ENCODE peak calls at places on chromosomes 16 and 17, in four cellular contexts. One of them, this sample, is unnamed.
A peak's percentile ranks its signal among the peaks of the same experiment; 100 is the strongest.

GRCh38 chr17:61511480-61512182 is 59.4 kb downstream of the TBX4 start:
- DNase-seq in K562: no peak
- DNase-seq in GM12878: no peak
- DNase-seq in IMR-90: no peak
- DNase-seq in this sample: no peak

GRCh38 chr17:10579270-10579669 is 29.8 kb upstream of the MYH2 start:
- DNase-seq in K562: no peak
- DNase-seq in GM12878: peak; percentile 7
- DNase-seq in IMR-90: no peak
- DNase-seq in this sample: no peak

GRCh38 chr16:83532634-83533033 is 275.1 kb upstream of the HSBP1 start:
- DNase-seq in K562: no peak
- DNase-seq in IMR-90: no peak
- DNase-seq in GM12878: no peak
- DNase-seq in this sample: no peak

GRCh38 chr16:27179500-27180072 is 23.7 kb upstream of the KDM8 start:
- DNase-seq in IMR-90: peak; percentile 47
- DNase-seq in GM12878: peak; percentile 55
- DNase-seq in K562: peak; percentile 86
- DNase-seq in this sample: peak; percentile 77

GRCh38 chr17:17886747-17887146 is 50.0 kb upstream of the SREBF1 start:
- DNase-seq in GM12878: no peak
- DNase-seq in K562: no peak
- DNase-seq in IMR-90: no peak
- DNase-seq in this sample: no peak

GRCh38 chr17:49836111-49837030 is 11.5 kb downstream of the TAC4 start:
- DNase-seq in IMR-90: peak; percentile 68
- DNase-seq in K562: no peak
- DNase-seq in GM12878: no peak
- DNase-seq in this sample: peak; percentile 94

GRCh38 chr16:89583895-89584644 is 8.5 kb downstream of the CPNE7 start:
- DNase-seq in GM12878: no peak
- DNase-seq in K562: no peak
- DNase-seq in IMR-90: no peak
- DNase-seq in this sample: no peak

GRCh38 chr17:60554377-60554788 is 28.3 kb upstream of the APPBP2 start:
- DNase-seq in K562: no peak
- DNase-seq in IMR-90: peak; percentile 85
- DNase-seq in GM12878: no peak
- DNase-seq in this sample: no peak

GRCh38 chr17:38511126-38512108 is 83.2 kb downstream of the ARHGAP23 start:
- DNase-seq in IMR-90: peak; percentile 71
- DNase-seq in K562: no peak
- DNase-seq in GM12878: no peak
- DNase-seq in this sample: no peak

GRCh38 chr16:4315185-4316102 is at the start of gene GLIS2:
- DNase-seq in K562: peak; percentile 85
- DNase-seq in GM12878: no peak
- DNase-seq in IMR-90: peak; percentile 82
- DNase-seq in this sample: peak; percentile 60

GRCh38 chr17:77470800-77471733 is 330.3 kb downstream of the SEC14L1 start:
- DNase-seq in K562: peak; percentile 64
- DNase-seq in GM12878: no peak
- DNase-seq in IMR-90: peak; percentile 43
- DNase-seq in this sample: no peak

GRCh38 chr17:31487648-31488263 is 96.3 kb downstream of the RAB11FIP4 start:
- DNase-seq in IMR-90: peak; percentile 16
- DNase-seq in GM12878: no peak
- DNase-seq in K562: peak; percentile 99
- DNase-seq in this sample: no peak

GRCh38 chr16:56549744-56550385 is 15.0 kb upstream of the MT4 start:
- DNase-seq in IMR-90: peak; percentile 28
- DNase-seq in K562: no peak
- DNase-seq in GM12878: no peak
- DNase-seq in this sample: no peak
- TF ChIP-seq FOS in IMR-90: no peak
- TF ChIP-seq FOS in K562: no peak
- TF ChIP-seq FOS in GM12878: no peak
- TF ChIP-seq FOS in this sample: no peak

DNA sequence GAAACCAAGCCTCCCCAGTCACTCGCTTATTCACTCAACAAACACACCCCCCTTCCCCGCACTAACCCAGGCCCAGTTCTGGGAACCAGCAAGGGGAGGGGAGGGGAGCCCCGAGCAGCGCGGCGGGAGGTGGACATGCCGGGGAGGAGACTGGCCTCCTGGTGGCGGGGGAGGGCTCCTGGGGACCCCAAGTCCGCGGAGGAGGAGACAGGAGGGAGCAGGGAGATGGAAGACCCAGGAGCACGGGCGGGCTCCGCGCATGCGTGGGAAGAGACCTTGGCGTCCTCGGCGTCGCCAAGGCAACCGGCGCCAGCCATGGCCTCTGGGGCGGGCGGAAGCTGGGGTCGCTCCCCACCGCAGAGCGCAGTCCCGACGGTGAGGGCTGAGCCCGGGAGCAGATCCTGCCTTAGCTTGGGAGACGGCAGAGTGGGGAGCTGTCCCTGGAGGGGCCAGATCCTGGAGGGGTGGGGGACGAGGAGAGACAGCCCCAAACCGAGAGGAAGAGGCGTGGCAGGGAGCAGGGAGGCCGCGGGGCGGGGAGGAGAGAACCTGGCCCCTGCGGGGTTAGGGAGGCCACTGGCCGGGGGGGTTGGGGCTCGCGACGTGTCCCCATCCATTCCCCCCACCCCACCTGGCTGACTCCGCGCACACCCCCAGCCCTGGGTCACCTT is at the start of gene PRR29:
- DNase-seq in K562: peak; percentile 97
- DNase-seq in IMR-90: peak; percentile 31
- DNase-seq in GM12878: no peak
- DNase-seq in this sample: peak; percentile 71
- TF ChIP-seq FOS in K562: no peak
- TF ChIP-seq FOS in IMR-90: no peak
- TF ChIP-seq FOS in GM12878: no peak
- TF ChIP-seq FOS in this sample: no peak

DNA sequence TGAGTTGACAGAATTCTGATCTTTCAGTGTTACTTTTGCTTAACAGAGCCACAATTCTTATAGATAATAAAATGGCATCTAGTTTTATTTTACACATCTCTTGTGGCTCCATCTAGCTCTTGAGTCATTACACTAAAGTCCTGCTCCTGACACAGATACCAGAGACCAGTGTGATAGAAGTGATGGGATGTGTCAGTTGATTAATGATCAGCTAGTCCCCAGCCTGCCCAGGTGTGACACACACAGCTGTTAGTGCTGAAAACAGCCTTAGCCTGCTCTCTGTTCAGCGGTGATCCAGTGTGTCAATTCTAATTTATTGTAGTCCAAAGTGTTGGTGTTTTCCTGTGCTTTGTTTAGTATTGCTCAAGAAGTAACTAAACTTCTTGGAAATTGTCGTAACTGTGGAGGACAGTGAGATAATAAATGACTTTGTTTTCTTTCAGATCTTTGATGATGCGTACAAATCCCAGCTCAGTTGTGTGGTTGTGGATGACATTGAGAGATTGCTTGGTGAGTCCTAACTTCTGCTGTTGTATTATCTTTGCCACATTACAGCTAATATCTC is 92.3 kb downstream of the WNT3 start:
- DNase-seq in GM12878: no peak
- DNase-seq in K562: no peak
- DNase-seq in IMR-90: peak; percentile 22
- DNase-seq in this sample: no peak
- TF ChIP-seq FOS in GM12878: no peak
- TF ChIP-seq FOS in K562: no peak
- TF ChIP-seq FOS in IMR-90: no peak
- TF ChIP-seq FOS in this sample: no peak

GRCh38 chr16:48052731-48053130 is 103.1 kb downstream of the ABCC12 start:
- DNase-seq in IMR-90: no peak
- DNase-seq in K562: no peak
- DNase-seq in GM12878: no peak
- DNase-seq in this sample: no peak

GRCh38 chr16:48050871-48051270 is 104.9 kb downstream of the ABCC12 start:
- DNase-seq in GM12878: no peak
- DNase-seq in K562: no peak
- DNase-seq in IMR-90: no peak
- DNase-seq in this sample: no peak

GRCh38 chr16:48057085-48057484 is 98.7 kb downstream of the ABCC12 start:
- DNase-seq in IMR-90: peak; percentile 7
- DNase-seq in GM12878: no peak
- DNase-seq in K562: no peak
- DNase-seq in this sample: no peak

GRCh38 chr16:48053346-48053745 is 102.4 kb downstream of the ABCC12 start:
- DNase-seq in IMR-90: peak; percentile 69
- DNase-seq in GM12878: no peak
- DNase-seq in K562: no peak
- DNase-seq in this sample: peak; percentile 2

DNA sequence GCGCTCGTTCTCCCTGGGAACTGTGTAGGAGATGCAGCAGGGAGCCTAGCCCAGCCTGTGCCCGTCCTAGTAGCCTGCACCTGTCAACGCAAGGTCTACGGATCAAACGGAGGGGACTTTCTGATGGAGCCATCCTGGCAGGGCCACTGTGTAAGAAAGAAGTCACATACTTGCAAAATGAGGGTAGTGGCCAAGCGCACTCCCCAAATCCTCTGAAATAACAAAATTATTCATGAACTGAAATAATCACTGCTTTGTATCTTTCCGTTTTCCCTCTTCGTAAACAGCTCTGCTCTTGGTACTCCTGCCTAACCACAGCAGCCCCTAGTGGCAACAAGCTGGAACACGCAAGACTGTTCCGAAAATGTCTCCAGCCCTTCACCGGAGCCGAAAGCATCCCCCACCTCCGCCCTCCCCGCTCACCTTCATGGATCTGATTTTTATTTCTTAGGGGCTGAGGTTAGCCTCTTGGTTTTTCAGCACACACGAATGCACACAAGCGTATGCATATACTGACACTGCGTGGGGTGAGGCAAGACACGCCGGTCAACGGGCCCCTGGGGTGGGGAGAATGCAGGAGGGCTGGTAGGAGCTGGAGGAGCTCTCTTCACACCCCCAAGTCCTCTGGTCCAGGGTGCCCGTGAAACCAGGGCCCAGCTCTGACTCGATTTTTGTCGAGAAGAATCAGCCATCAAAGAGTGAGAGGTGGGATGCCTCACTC is 100.8 kb downstream of the ABCC12 start:
- DNase-seq in GM12878: no peak
- DNase-seq in K562: peak; percentile 43
- DNase-seq in IMR-90: peak; percentile 71
- DNase-seq in this sample: peak; percentile 45
- TF ChIP-seq FOS in GM12878: no peak
- TF ChIP-seq FOS in K562: no peak
- TF ChIP-seq FOS in IMR-90: no peak
- TF ChIP-seq FOS in this sample: no peak

DNA sequence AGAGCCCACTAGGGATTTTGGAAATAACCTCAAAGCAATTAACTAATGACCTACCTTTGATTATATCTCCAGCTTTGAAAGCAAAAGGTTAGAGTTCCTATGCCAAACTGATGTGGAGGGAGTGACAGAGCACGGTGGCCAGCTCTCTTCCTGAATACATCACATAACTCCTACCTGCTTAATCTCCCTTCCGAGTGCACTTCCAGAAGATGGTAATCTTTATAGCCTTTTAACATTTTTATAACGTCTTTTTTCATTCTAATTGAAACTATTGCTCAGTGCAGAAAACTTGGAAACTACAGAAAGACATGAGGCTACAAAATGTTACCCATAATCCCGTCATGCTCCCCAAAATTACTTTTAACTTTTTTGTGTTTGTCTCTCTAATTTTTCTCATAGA is 110.5 kb upstream of the COX10 start:
- DNase-seq in IMR-90: no peak
- DNase-seq in GM12878: no peak
- DNase-seq in K562: no peak
- DNase-seq in this sample: no peak
- TF ChIP-seq FOS in IMR-90: no peak
- TF ChIP-seq FOS in GM12878: no peak
- TF ChIP-seq FOS in K562: no peak
- TF ChIP-seq FOS in this sample: no peak

GRCh38 chr17:44350733-44351226 is 5.7 kb downstream of the GRN start:
- DNase-seq in K562: peak; percentile 81
- DNase-seq in IMR-90: peak; percentile 44
- DNase-seq in GM12878: peak; percentile 27
- DNase-seq in this sample: peak; percentile 64
- TF ChIP-seq FOS in K562: no peak
- TF ChIP-seq FOS in IMR-90: no peak
- TF ChIP-seq FOS in GM12878: no peak
- TF ChIP-seq FOS in this sample: no peak

GRCh38 chr17:44959821-44960523 is 8.1 kb downstream of the C1QL1 start:
- DNase-seq in K562: no peak
- DNase-seq in GM12878: no peak
- DNase-seq in IMR-90: no peak
- DNase-seq in this sample: no peak
- TF ChIP-seq FOS in K562: no peak
- TF ChIP-seq FOS in GM12878: no peak
- TF ChIP-seq FOS in IMR-90: no peak
- TF ChIP-seq FOS in this sample: no peak